ENCODE peak calls at places on chromosomes 1 and 21, in eight cellular contexts. One of them, this sample, is unnamed.
A peak's percentile ranks its signal among the peaks of the same experiment; 100 is the strongest.

GRCh38 chr1:98854137-98854536 is 150.5 kb downstream of the PLPPR5 start:
- DNase-seq in A172: no peak
- DNase-seq in ACHN: no peak
- DNase-seq in T-helper 22 cell: no peak
- DNase-seq in amniotic epithelial cell: no peak
- DNase-seq in NCI-H510A: no peak
- DNase-seq in activated naive CD4-positive, alpha-beta T cell: no peak
- DNase-seq in kidney glomerular epithelial cell: no peak
- DNase-seq in this sample: no peak

GRCh38 chr1:177567393-177567792 is 396.6 kb downstream of the BRINP2 start:
- DNase-seq in A172: no peak
- DNase-seq in ACHN: peak; percentile 28
- DNase-seq in T-helper 22 cell: no peak
- DNase-seq in amniotic epithelial cell: no peak
- DNase-seq in NCI-H510A: no peak
- DNase-seq in activated naive CD4-positive, alpha-beta T cell: no peak
- DNase-seq in kidney glomerular epithelial cell: no peak
- DNase-seq in this sample: peak; percentile 33

GRCh38 chr1:234149217-234149616 is 224.0 kb upstream of the COA6 start:
- DNase-seq in A172: peak; percentile 54
- DNase-seq in ACHN: no peak
- DNase-seq in T-helper 22 cell: no peak
- DNase-seq in amniotic epithelial cell: peak; percentile 16
- DNase-seq in NCI-H510A: no peak
- DNase-seq in activated naive CD4-positive, alpha-beta T cell: no peak
- DNase-seq in kidney glomerular epithelial cell: no peak
- DNase-seq in this sample: peak; percentile 85

GRCh38 chr1:66542811-66543767 is 9.1 kb downstream of the SGIP1 start:
- DNase-seq in A172: peak; percentile 43
- DNase-seq in ACHN: no peak
- DNase-seq in T-helper 22 cell: no peak
- DNase-seq in amniotic epithelial cell: peak; percentile 62
- DNase-seq in NCI-H510A: peak; percentile 87
- DNase-seq in activated naive CD4-positive, alpha-beta T cell: no peak
- DNase-seq in kidney glomerular epithelial cell: peak; percentile 36
- DNase-seq in this sample: no peak

GRCh38 chr1:57741521-57741920 is 317.7 kb upstream of the DAB1 start:
- DNase-seq in A172: no peak
- DNase-seq in ACHN: no peak
- DNase-seq in T-helper 22 cell: no peak
- DNase-seq in amniotic epithelial cell: no peak
- DNase-seq in NCI-H510A: no peak
- DNase-seq in activated naive CD4-positive, alpha-beta T cell: no peak
- DNase-seq in kidney glomerular epithelial cell: no peak
- DNase-seq in this sample: no peak

GRCh38 chr1:5430911-5431310 is 561.3 kb downstream of the NPHP4 start:
- DNase-seq in A172: no peak
- DNase-seq in ACHN: no peak
- DNase-seq in T-helper 22 cell: no peak
- DNase-seq in amniotic epithelial cell: no peak
- DNase-seq in NCI-H510A: no peak
- DNase-seq in activated naive CD4-positive, alpha-beta T cell: no peak
- DNase-seq in kidney glomerular epithelial cell: no peak
- DNase-seq in this sample: no peak

GRCh38 chr1:104830534-104830933 is 1080.8 kb downstream of the AMY1C start:
- DNase-seq in A172: no peak
- DNase-seq in ACHN: no peak
- DNase-seq in T-helper 22 cell: no peak
- DNase-seq in amniotic epithelial cell: no peak
- DNase-seq in NCI-H510A: no peak
- DNase-seq in activated naive CD4-positive, alpha-beta T cell: no peak
- DNase-seq in kidney glomerular epithelial cell: no peak
- DNase-seq in this sample: no peak

GRCh38 chr21:38229260-38229877 is 27.4 kb upstream of the KCNJ15 start:
- DNase-seq in A172: no peak
- DNase-seq in ACHN: no peak
- DNase-seq in T-helper 22 cell: no peak
- DNase-seq in amniotic epithelial cell: no peak
- DNase-seq in NCI-H510A: no peak
- DNase-seq in activated naive CD4-positive, alpha-beta T cell: no peak
- DNase-seq in kidney glomerular epithelial cell: no peak
- DNase-seq in this sample: no peak

GRCh38 chr1:41673355-41673754 is 188.9 kb upstream of the EDN2 start:
- DNase-seq in A172: no peak
- DNase-seq in ACHN: no peak
- DNase-seq in T-helper 22 cell: peak; percentile 23
- DNase-seq in amniotic epithelial cell: peak; percentile 85
- DNase-seq in NCI-H510A: no peak
- DNase-seq in activated naive CD4-positive, alpha-beta T cell: no peak
- DNase-seq in kidney glomerular epithelial cell: no peak
- DNase-seq in this sample: no peak

GRCh38 chr1:56626546-56626945 is 18.6 kb upstream of the PRKAA2 start:
- DNase-seq in A172: no peak
- DNase-seq in ACHN: no peak
- DNase-seq in T-helper 22 cell: no peak
- DNase-seq in amniotic epithelial cell: peak; percentile 12
- DNase-seq in NCI-H510A: no peak
- DNase-seq in activated naive CD4-positive, alpha-beta T cell: no peak
- DNase-seq in kidney glomerular epithelial cell: no peak
- DNase-seq in this sample: no peak

GRCh38 chr1:9726905-9727595 is 75.5 kb downstream of the PIK3CD start:
- DNase-seq in A172: no peak
- DNase-seq in ACHN: no peak
- DNase-seq in T-helper 22 cell: no peak
- DNase-seq in amniotic epithelial cell: no peak
- DNase-seq in NCI-H510A: peak; percentile 64
- DNase-seq in activated naive CD4-positive, alpha-beta T cell: no peak
- DNase-seq in kidney glomerular epithelial cell: no peak
- DNase-seq in this sample: no peak

GRCh38 chr1:180545991-180546390 is 12.8 kb upstream of the OVAAL start:
- DNase-seq in A172: no peak
- DNase-seq in ACHN: no peak
- DNase-seq in T-helper 22 cell: no peak
- DNase-seq in amniotic epithelial cell: no peak
- DNase-seq in NCI-H510A: no peak
- DNase-seq in activated naive CD4-positive, alpha-beta T cell: no peak
- DNase-seq in kidney glomerular epithelial cell: no peak
- DNase-seq in this sample: no peak

GRCh38 chr1:111656093-111657017 is 36.8 kb downstream of the RAP1A start:
- DNase-seq in A172: peak; percentile 40
- DNase-seq in ACHN: peak; percentile 69
- DNase-seq in T-helper 22 cell: no peak
- DNase-seq in amniotic epithelial cell: peak; percentile 90
- DNase-seq in NCI-H510A: no peak
- DNase-seq in activated naive CD4-positive, alpha-beta T cell: no peak
- DNase-seq in kidney glomerular epithelial cell: peak; percentile 73
- DNase-seq in this sample: peak; percentile 57

GRCh38 chr21:45302082-45303061 is 14.7 kb upstream of the POFUT2 start:
- DNase-seq in A172: no peak
- DNase-seq in ACHN: no peak
- DNase-seq in T-helper 22 cell: peak; percentile 65
- DNase-seq in amniotic epithelial cell: peak; percentile 63
- DNase-seq in NCI-H510A: no peak
- DNase-seq in activated naive CD4-positive, alpha-beta T cell: peak; percentile 48
- DNase-seq in kidney glomerular epithelial cell: no peak
- DNase-seq in this sample: no peak

GRCh38 chr1:221948459-221948858 is 206.6 kb upstream of the DUSP10 start:
- DNase-seq in A172: no peak
- DNase-seq in ACHN: no peak
- DNase-seq in T-helper 22 cell: no peak
- DNase-seq in amniotic epithelial cell: no peak
- DNase-seq in NCI-H510A: no peak
- DNase-seq in activated naive CD4-positive, alpha-beta T cell: no peak
- DNase-seq in kidney glomerular epithelial cell: no peak
- DNase-seq in this sample: no peak

GRCh38 chr1:226654046-226654445 is 85.0 kb downstream of the ITPKB start:
- DNase-seq in A172: peak; percentile 65
- DNase-seq in ACHN: no peak
- DNase-seq in T-helper 22 cell: no peak
- DNase-seq in amniotic epithelial cell: peak; percentile 56
- DNase-seq in NCI-H510A: no peak
- DNase-seq in activated naive CD4-positive, alpha-beta T cell: no peak
- DNase-seq in kidney glomerular epithelial cell: peak; percentile 47
- DNase-seq in this sample: no peak

GRCh38 chr1:67053535-67053784 is 488 bp downstream of the SLC35D1 start:
- DNase-seq in A172: no peak
- DNase-seq in ACHN: peak; percentile 62
- DNase-seq in T-helper 22 cell: peak; percentile 6
- DNase-seq in amniotic epithelial cell: peak; percentile 52
- DNase-seq in NCI-H510A: peak; percentile 42
- DNase-seq in activated naive CD4-positive, alpha-beta T cell: peak; percentile 38
- DNase-seq in kidney glomerular epithelial cell: no peak
- DNase-seq in this sample: no peak

GRCh38 chr1:110003747-110004428 is 19.3 kb downstream of the AHCYL1 start:
- DNase-seq in A172: peak; percentile 85
- DNase-seq in ACHN: peak; percentile 88
- DNase-seq in T-helper 22 cell: no peak
- DNase-seq in amniotic epithelial cell: peak; percentile 100
- DNase-seq in NCI-H510A: peak; percentile 33
- DNase-seq in activated naive CD4-positive, alpha-beta T cell: no peak
- DNase-seq in kidney glomerular epithelial cell: peak; percentile 96
- DNase-seq in this sample: peak; percentile 49